ENCODE peak calls at places on chromosomes 7 and 10, in six cellular contexts. P, J, T, N, O and E are unnamed samples.

GRCh38 chr10:3500408-3500856 is 284.6 kb downstream of the KLF6 start:
- DNase-seq in O (peak), P (peak), J (no peak), N (peak), T (peak), E (peak)

GRCh38 chr10:84820121-84820520 is 491.7 kb downstream of the CCSER2 start:
- DNase-seq in J (no peak), P (peak), O (no peak), T (no peak), N (no peak), E (no peak)

GRCh38 chr10:1408656-1409358 is 328.5 kb downstream of the ADARB2 start:
- DNase-seq in O (no peak), P (no peak), J (no peak), T (no peak), N (no peak), E (no peak)

GRCh38 chr7:131369354-131369753 is 41.7 kb downstream of the MKLN1 start:
- DNase-seq in T (no peak), N (no peak), J (peak), P (no peak), O (no peak), E (no peak)

GRCh38 chr7:150947761-150948680 is 30.1 kb downstream of the KCNH2 start:
- DNase-seq in P (no peak), T (no peak), N (no peak), O (no peak), J (peak), E (no peak)

GRCh38 chr7:77416621-77417371 is 647 bp upstream of the GSAP start:
- DNase-seq in T (no peak), P (peak), O (no peak), N (no peak), J (no peak), E (peak)

GRCh38 chr7:100219271-100219737 is 445 bp upstream of the PVRIG start:
- DNase-seq in P (no peak), J (no peak), O (no peak), T (no peak), N (no peak), E (no peak)

GRCh38 chr7:13111230-13111629 is 423.8 kb downstream of the ARL4A start:
- DNase-seq in T (no peak), P (no peak), J (no peak), N (no peak), O (no peak), E (no peak)

GRCh38 chr7:7054252-7054830 is 128.0 kb upstream of the C1GALT1 start:
- DNase-seq in P (no peak), T (no peak), J (no peak), O (no peak), N (no peak), E (no peak)

GRCh38 chr7:117645456-117646181 is 165.8 kb downstream of the CFTR start:
- DNase-seq in T (no peak), O (no peak), N (no peak), P (peak), J (no peak), E (no peak)

GRCh38 chr7:156735861-156736260 is 95.3 kb downstream of the RNF32 start:
- DNase-seq in J (no peak), T (no peak), N (no peak), P (no peak), O (no peak), E (no peak)

GRCh38 chr10:73251683-73252444 is 580 bp downstream of the MRPS16 start:
- DNase-seq in T (no peak), N (no peak), P (peak), J (no peak), O (no peak), E (no peak)

GRCh38 chr10:51733061-51733460 is 33.7 kb upstream of the CSTF2T start:
- DNase-seq in J (no peak), N (no peak), O (no peak), P (no peak), T (no peak), E (no peak)

GRCh38 chr10:79112898-79113431 is 44.2 kb downstream of the ZMIZ1 start:
- DNase-seq in J (no peak), O (no peak), P (peak), T (no peak), N (peak), E (peak)

GRCh38 chr7:143882020-143882610 is 19.9 kb downstream of the TCAF1 start:
- DNase-seq in N (peak), P (no peak), J (peak), O (no peak), T (peak), E (no peak)

GRCh38 chr7:121624922-121625321 is 228.8 kb upstream of the FAM3C start:
- DNase-seq in P (no peak), J (no peak), T (no peak), N (no peak), O (no peak), E (no peak)

GRCh38 chr10:89494615-89495014 is 40.8 kb downstream of the SLC16A12 start:
- DNase-seq in O (no peak), N (no peak), P (no peak), T (no peak), J (no peak), E (no peak)

GRCh38 chr10:29240991-29241660 is 47.7 kb upstream of the LYZL1 start:
- DNase-seq in J (no peak), P (no peak), T (no peak), O (no peak), N (peak), E (peak)

GRCh38 chr7:18866359-18867036 is 250.9 kb downstream of the TWIST1 start:
- DNase-seq in N (no peak), P (peak), O (peak), J (no peak), T (peak), E (no peak)

GRCh38 chr10:34017281-34017680 is 682.8 kb upstream of the NRP1 start:
- DNase-seq in N (no peak), O (no peak), P (no peak), T (no peak), J (no peak), E (no peak)

GRCh38 chr10:96369890-96370574 is 11.2 kb upstream of the OPALIN start:
- DNase-seq in T (no peak), N (no peak), J (no peak), O (no peak), P (peak), E (no peak)

GRCh38 chr7:119918185-119918584 is 354.8 kb upstream of the KCND2 start:
- DNase-seq in N (no peak), P (no peak), O (no peak), T (no peak), J (no peak), E (no peak)

GRCh38 chr7:71133232-71133622 is 1.3 kb downstream of the GALNT17 start:
- DNase-seq in T (no peak), P (no peak), N (peak), J (no peak), O (no peak), E (no peak)

GRCh38 chr10:11328264-11329054 is 283.0 kb downstream of the USP6NL start:
- DNase-seq in T (no peak), N (no peak), P (no peak), O (no peak), J (no peak), E (peak)

GRCh38 chr10:79181680-79182079 is 112.9 kb downstream of the ZMIZ1 start:
- DNase-seq in J (peak), P (no peak), O (no peak), T (no peak), N (no peak), E (no peak)

GRCh38 chr7:137694405-137694804 is 152.4 kb downstream of the DGKI start:
- DNase-seq in J (no peak), N (no peak), O (no peak), P (no peak), T (no peak), E (no peak)

GRCh38 chr10:47406870-47407648 is 23.0 kb upstream of the ZNF488 start:
- DNase-seq in N (no peak), P (peak), O (no peak), J (peak), T (no peak), E (no peak)

GRCh38 chr7:5594616-5595544 is 171.2 kb upstream of the TNRC18 start:
- DNase-seq in T (no peak), P (peak), O (no peak), N (peak), J (peak), E (no peak)

GRCh38 chr10:80259405-80259871 is 30.0 kb downstream of the MAT1A start:
- DNase-seq in J (no peak), O (no peak), N (no peak), T (no peak), P (no peak), E (no peak)

GRCh38 chr10:7258948-7259523 is 151.8 kb downstream of the SFMBT2 start:
- DNase-seq in J (no peak), T (peak), P (no peak), O (no peak), N (no peak), E (no peak)

GRCh38 chr10:7260912-7261700 is 149.7 kb downstream of the SFMBT2 start:
- DNase-seq in T (no peak), N (no peak), J (no peak), P (peak), O (no peak), E (no peak)

GRCh38 chr10:7264313-7264741 is 146.5 kb downstream of the SFMBT2 start:
- DNase-seq in T (no peak), N (no peak), O (no peak), J (no peak), P (peak), E (no peak)

DNA sequence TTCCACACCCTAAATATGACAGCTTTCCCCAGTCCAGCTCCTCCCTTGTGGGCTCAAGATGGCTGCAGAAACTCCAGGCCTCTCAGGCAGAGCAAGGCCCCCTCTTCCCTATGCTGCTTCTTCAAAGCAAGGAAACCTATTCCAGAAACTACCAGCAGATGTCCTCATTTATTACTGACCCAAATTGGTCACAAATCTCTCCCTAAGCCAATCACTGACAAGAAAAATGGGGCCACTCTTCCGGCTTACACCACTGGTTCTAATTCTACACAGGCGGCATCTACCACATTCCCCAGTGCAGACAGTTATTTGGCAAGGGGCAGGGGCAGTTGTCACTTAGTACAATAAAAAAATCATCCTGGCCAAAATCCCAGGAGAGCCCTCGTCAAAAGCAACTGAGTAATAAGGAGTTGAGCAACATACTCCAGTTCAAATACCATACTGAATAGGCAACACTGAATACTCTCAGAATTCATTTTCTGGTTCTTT is 150.4 kb downstream of the SFMBT2 start:
- DNase-seq in P (peak), J (peak), T (peak), O (no peak), N (peak), E (peak)
- TF ChIP-seq EP300 in P (peak), J (no peak), T (no peak), O (no peak), N (no peak), E (no peak)

DNA sequence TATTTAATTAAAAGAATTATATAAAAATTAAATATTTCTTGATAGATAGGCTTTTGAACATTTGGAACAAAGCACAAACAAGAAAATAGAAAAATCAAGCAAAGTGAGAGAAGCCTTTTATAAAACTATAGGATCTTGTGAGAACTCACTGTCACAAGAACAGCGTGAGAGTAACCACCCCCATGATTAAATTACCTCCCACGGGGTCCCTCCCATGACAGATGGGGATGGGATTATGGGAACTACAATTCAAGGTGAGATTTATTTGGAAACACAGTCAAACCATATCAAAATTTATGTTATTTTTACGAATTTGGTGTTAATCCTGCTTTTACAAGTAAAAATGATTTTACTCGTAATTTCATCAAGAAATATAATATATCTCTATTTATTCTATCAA is 1136.1 kb upstream of the POT1 start:
- DNase-seq in P (no peak), O (no peak), J (no peak), T (no peak), N (no peak), E (no peak)
- H3K27ac ChIP-seq in P (no peak), O (no peak), J (no peak), T (no peak), N (no peak), E (no peak)

DNA sequence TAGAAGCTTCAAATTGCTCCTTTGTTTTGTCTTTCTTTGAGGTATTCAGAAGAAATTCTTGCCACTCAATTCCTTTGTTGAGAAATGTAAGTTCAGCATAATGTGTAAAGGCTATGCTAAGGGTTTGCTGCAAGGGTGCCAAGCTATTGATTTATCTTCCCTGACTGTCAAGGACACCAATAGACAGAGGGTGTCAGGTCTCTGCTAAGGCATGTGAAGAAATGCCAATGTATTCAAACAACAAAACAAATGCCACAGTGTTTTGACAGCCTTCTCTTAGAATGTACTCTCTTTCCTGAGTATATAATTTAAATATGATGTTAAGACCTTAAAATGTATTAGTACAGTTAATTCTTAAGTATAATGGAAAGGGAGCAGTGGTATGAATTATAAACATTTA is 62.4 kb downstream of the LRGUK start:
- DNase-seq in J (no peak), O (no peak), T (no peak), P (no peak), N (no peak), E (no peak)
- TF ChIP-seq EP300 in J (no peak), O (no peak), T (no peak), P (no peak), N (no peak), E (no peak)

GRCh38 chr7:14995774-14996173 is 93.2 kb upstream of the DGKB start:
- DNase-seq in J (no peak), T (no peak), O (no peak), P (no peak), N (no peak), E (no peak)

GRCh38 chr7:14999331-14999730 is 96.8 kb upstream of the DGKB start:
- DNase-seq in T (no peak), P (no peak), J (no peak), O (no peak), N (no peak), E (no peak)

GRCh38 chr7:15005672-15006071 is 103.1 kb upstream of the DGKB start:
- DNase-seq in P (no peak), T (no peak), N (no peak), J (no peak), O (no peak), E (no peak)

DNA sequence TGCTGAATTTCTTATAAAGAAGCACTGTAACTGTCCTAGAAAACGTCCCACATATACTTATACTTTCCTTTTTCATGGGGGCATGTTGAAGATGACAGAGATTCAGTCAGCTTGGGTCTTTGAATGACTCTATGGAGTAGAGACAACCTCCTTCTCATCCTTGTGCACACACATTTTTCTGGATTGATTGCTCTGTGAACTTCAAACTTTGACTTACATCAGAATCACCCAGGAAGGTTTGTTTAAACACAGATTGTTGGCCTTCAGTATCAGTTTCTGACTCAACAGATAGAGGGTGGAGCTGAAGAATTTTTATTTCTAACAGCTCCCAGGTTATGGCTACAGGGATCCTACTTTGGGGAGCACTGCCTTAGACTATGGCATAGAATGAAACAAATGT is 97.6 kb upstream of the DGKB start:
- DNase-seq in T (no peak), J (no peak), N (no peak), O (no peak), P (no peak), E (no peak)
- H3K27ac ChIP-seq in T (no peak), J (no peak), N (no peak), O (no peak), P (no peak), E (no peak)